ENCODE peak calls at places on chromosomes 13 and 19, in six cellular contexts. I, U, T, S, J and K are unnamed samples.

GRCh38 chr19:16372065-16372915 is 47.7 kb downstream of the KLF2 start:
- DNase-seq in I (no peak), U (no peak), T (no peak), S (no peak), J (no peak), K (peak; percentile 51)

GRCh38 chr13:46621133-46621532 is 68.2 kb downstream of the LRCH1 start:
- DNase-seq in I (no peak), U (no peak), T (no peak), S (no peak), J (no peak), K (no peak)

GRCh38 chr13:21233086-21233485 is 56.6 kb downstream of the MRPL57 start:
- DNase-seq in I (no peak), U (no peak), T (no peak), S (no peak), J (no peak), K (no peak)

GRCh38 chr19:44890366-44891015 is 563 bp upstream of the TOMM40 start:
- DNase-seq in I (peak; percentile 100), U (no peak), T (no peak), S (no peak), J (no peak), K (peak; percentile 100)

GRCh38 chr13:31145417-31145816 is 16.3 kb downstream of the HSPH1 start:
- DNase-seq in I (no peak), U (no peak), T (no peak), S (no peak), J (no peak), K (no peak)

GRCh38 chr13:76552807-76553206 is 333.4 kb downstream of the KCTD12 start:
- DNase-seq in I (no peak), U (no peak), T (no peak), S (no peak), J (no peak), K (no peak)

GRCh38 chr19:51124729-51125128 is at the start of gene SIGLEC9:
- DNase-seq in I (no peak), U (peak; percentile 63), T (peak; percentile 35), S (no peak), J (no peak), K (peak; percentile 82)

GRCh38 chr13:96089139-96089538 is 768 bp upstream of the HS6ST3 start:
- DNase-seq in I (no peak), U (no peak), T (no peak), S (no peak), J (no peak), K (no peak)

GRCh38 chr19:34217952-34218817 is 36.2 kb upstream of the GARRE1 start:
- DNase-seq in I (peak; percentile 57), U (no peak), T (peak; percentile 43), S (peak; percentile 39), J (no peak), K (no peak)

GRCh38 chr13:37954191-37954590 is 84.6 kb upstream of the TRPC4 start:
- DNase-seq in I (no peak), U (no peak), T (no peak), S (no peak), J (no peak), K (no peak)

GRCh38 chr13:21458457-21458815 is 667 bp downstream of the ZDHHC20 start:
- DNase-seq in I (peak; percentile 22), U (no peak), T (peak; percentile 68), S (peak; percentile 71), J (no peak), K (peak; percentile 30)

GRCh38 chr13:72384879-72385278 is 342.6 kb downstream of the MZT1 start:
- DNase-seq in I (peak; percentile 9), U (no peak), T (no peak), S (no peak), J (no peak), K (no peak)

GRCh38 chr13:109647046-109647445 is 139.3 kb downstream of the IRS2 start:
- DNase-seq in I (peak; percentile 36), U (no peak), T (no peak), S (no peak), J (no peak), K (no peak)

GRCh38 chr19:44552324-44552723 is 22.8 kb upstream of the CEACAM20 start:
- DNase-seq in I (peak; percentile 81), U (no peak), T (peak; percentile 26), S (no peak), J (no peak), K (no peak)

GRCh38 chr13:109145631-109146030 is 516.2 kb downstream of the MYO16 start:
- DNase-seq in I (peak; percentile 78), U (no peak), T (peak; percentile 30), S (peak; percentile 55), J (no peak), K (peak; percentile 36)

GRCh38 chr13:27919299-27919933 is 384 bp upstream of the PDX1 start:
- DNase-seq in I (peak; percentile 53), U (no peak), T (no peak), S (no peak), J (no peak), K (no peak)

GRCh38 chr13:35512271-35512920 is 35.9 kb upstream of the MAB21L1 start:
- DNase-seq in I (no peak), U (no peak), T (no peak), S (no peak), J (no peak), K (peak; percentile 43)

GRCh38 chr19:17035842-17036424 is 9.3 kb upstream of the CPAMD8 start:
- DNase-seq in I (peak; percentile 19), U (no peak), T (peak; percentile 26), S (peak; percentile 29), J (no peak), K (no peak)

GRCh38 chr13:24539500-24540165 is 27.1 kb upstream of the PARP4 start:
- DNase-seq in I (no peak), U (no peak), T (no peak), S (no peak), J (no peak), K (no peak)

GRCh38 chr19:55620410-55620809 is 4.0 kb downstream of the ZNF784 start:
- DNase-seq in I (no peak), U (no peak), T (no peak), S (no peak), J (no peak), K (no peak)

GRCh38 chr19:55622242-55622969 is 2.0 kb downstream of the ZNF784 start:
- DNase-seq in I (no peak), U (peak; percentile 67), T (no peak), S (no peak), J (no peak), K (no peak)

GRCh38 chr19:55621673-55622231 is 2.6 kb downstream of the ZNF784 start:
- DNase-seq in I (no peak), U (peak; percentile 67), T (no peak), S (no peak), J (no peak), K (no peak)

GRCh38 chr19:55619264-55619663 is 5.1 kb downstream of the ZNF784 start:
- DNase-seq in I (no peak), U (no peak), T (no peak), S (no peak), J (no peak), K (no peak)

GRCh38 chr19:55620951-55621672 is 3.3 kb downstream of the ZNF784 start:
- DNase-seq in I (no peak), U (peak; percentile 68), T (no peak), S (no peak), J (no peak), K (no peak)
- TF ChIP-seq CTCF in I (no peak), U (no peak), T (no peak), S (no peak), J (no peak), K (no peak)

GRCh38 chr19:55027472-55028337 is 10.4 kb downstream of the GP6 start:
- DNase-seq in I (peak; percentile 54), U (no peak), T (no peak), S (no peak), J (no peak), K (no peak)
- H3K27ac ChIP-seq in I (no peak overlapping the region), U (no peak overlapping the region), T (no peak overlapping the region), S (no peak overlapping the region), J (no peak overlapping the region), K (no peak overlapping the region)

DNA sequence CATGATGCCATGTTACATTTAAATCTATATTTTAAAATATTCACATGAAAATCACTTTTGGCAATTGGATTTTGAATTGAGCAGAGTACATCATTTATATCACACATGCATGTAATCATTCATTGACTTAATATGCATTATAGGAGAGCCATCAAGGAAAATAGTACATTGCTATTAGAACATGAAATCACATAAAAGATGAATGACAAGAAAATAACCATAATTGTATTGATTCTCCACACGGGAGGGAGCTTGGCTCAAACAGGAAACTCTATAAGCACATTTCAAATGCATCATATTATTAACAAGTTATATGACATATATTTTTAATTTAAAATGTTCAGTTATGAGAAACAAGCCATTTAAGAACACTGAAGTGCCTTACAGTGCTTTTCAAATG is 208.6 kb upstream of the PRR20A start:
- DNase-seq in I (no peak), U (no peak), T (no peak), S (no peak), J (no peak), K (no peak)
- TF ChIP-seq EP300 in I (no peak), U (no peak), T (no peak), S (no peak), J (no peak), K (no peak)

DNA sequence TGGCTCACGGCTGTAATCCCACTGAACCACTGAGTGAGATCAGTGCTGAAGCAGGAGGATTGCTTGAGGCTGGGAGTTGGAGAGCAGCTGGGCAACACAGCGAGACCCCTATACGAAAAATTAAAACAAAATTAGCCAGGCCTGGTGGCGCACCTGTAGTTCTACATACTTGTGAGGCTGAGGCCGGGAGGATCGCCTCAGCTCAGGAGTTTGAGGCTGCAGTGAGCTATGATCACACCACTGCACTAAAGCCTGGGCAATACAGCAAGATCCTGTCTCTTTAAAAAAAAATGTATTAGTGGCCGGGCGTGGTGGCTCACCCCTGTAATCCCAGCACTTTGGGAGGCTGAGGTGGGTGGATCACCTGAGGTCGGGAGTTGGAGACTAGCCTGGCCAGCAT is 6.3 kb upstream of the SELENOV start:
- DNase-seq in I (no peak), U (no peak), T (no peak), S (no peak), J (no peak), K (no peak)
- TF ChIP-seq CTCF in I (no peak), U (no peak), T (no peak), S (no peak), J (no peak), K (no peak)

GRCh38 chr19:11190501-11190900 is 6.8 kb downstream of the KANK2 start:
- DNase-seq in I (no peak), U (no peak), T (no peak), S (no peak), J (no peak), K (no peak)
- H3K27ac ChIP-seq in I (peak overlapping the region; percentile 76), U (peak overlapping the region; percentile 71), T (peak overlapping the region; percentile 92), S (peak overlapping the region; percentile 69), J (peak overlapping the region; percentile 58), K (no peak overlapping the region)

GRCh38 chr19:58336216-58336615 is 9.4 kb downstream of the ZSCAN22 start:
- DNase-seq in I (no peak), U (no peak), T (no peak), S (no peak), J (no peak), K (no peak)

GRCh38 chr19:58330458-58330857 is 3.7 kb downstream of the ZSCAN22 start:
- DNase-seq in I (no peak), U (no peak), T (no peak), S (peak; percentile 31), J (no peak), K (no peak)

GRCh38 chr19:58334691-58335249 is 8.0 kb downstream of the ZSCAN22 start:
- DNase-seq in I (no peak), U (no peak), T (no peak), S (no peak), J (no peak), K (no peak)

GRCh38 chr19:58335630-58336029 is 8.8 kb downstream of the ZSCAN22 start:
- DNase-seq in I (no peak), U (no peak), T (no peak), S (no peak), J (no peak), K (no peak)

GRCh38 chr19:58332697-58333096 is 5.9 kb downstream of the ZSCAN22 start:
- DNase-seq in I (no peak), U (no peak), T (no peak), S (no peak), J (no peak), K (no peak)
- TF ChIP-seq EP300 in I (no peak), U (no peak), T (no peak), S (no peak), J (no peak), K (no peak)